ENCODE peak calls at places on chromosomes 3 and 15, in ten cellular contexts. One of them, this sample, is unnamed.

GRCh38 chr15:78811124-78811824 is at the start of gene ADAMTS7:
- DNase-seq in HL-60: no peak
- DNase-seq in activated CD8-positive, alpha-beta memory T cell treated with anti-CD3 and anti-CD28 coated beads for 24 hours: peak
- DNase-seq in iPS DF 19.7: no peak
- DNase-seq in NCI-H2171 treated with DMSO at 0.1 percent for 48 hours: peak
- DNase-seq in activated CD4-positive, alpha-beta T cell treated with anti-CD3 and anti-CD28 coated beads, Interleukin-2, amount 10 ng/mL, durations not matched to agents 7 days and 5 days: peak
- DNase-seq in LHCN-M2: peak
- DNase-seq in activated CD8-positive, alpha-beta T cell treated with anti-CD3 and anti-CD28 coated beads, Interleukin-2, amount 10 ng/mL, durations not matched to agents 7 days and 5 days: peak
- DNase-seq in stimulated activated CD4-positive, alpha-beta T cell treated with anti-CD3 and anti-CD28 coated beads, Interleukin-2, amount 100 ng/mL, for 48 hours: peak
- DNase-seq in hippocampal formation: no peak
- DNase-seq in this sample: peak

GRCh38 chr3:192422998-192423349 is 304.4 kb downstream of the FGF12 start:
- DNase-seq in HL-60: no peak
- DNase-seq in activated CD8-positive, alpha-beta memory T cell treated with anti-CD3 and anti-CD28 coated beads for 24 hours: no peak
- DNase-seq in iPS DF 19.7: no peak
- DNase-seq in NCI-H2171 treated with DMSO at 0.1 percent for 48 hours: peak
- DNase-seq in activated CD4-positive, alpha-beta T cell treated with anti-CD3 and anti-CD28 coated beads, Interleukin-2, amount 10 ng/mL, durations not matched to agents 7 days and 5 days: no peak
- DNase-seq in LHCN-M2: peak
- DNase-seq in activated CD8-positive, alpha-beta T cell treated with anti-CD3 and anti-CD28 coated beads, Interleukin-2, amount 10 ng/mL, durations not matched to agents 7 days and 5 days: no peak
- DNase-seq in stimulated activated CD4-positive, alpha-beta T cell treated with anti-CD3 and anti-CD28 coated beads, Interleukin-2, amount 100 ng/mL, for 48 hours: no peak
- DNase-seq in hippocampal formation: no peak
- DNase-seq in this sample: peak

GRCh38 chr15:64019764-64020163 is 26.5 kb downstream of the DAPK2 start:
- DNase-seq in HL-60: no peak
- DNase-seq in activated CD8-positive, alpha-beta memory T cell treated with anti-CD3 and anti-CD28 coated beads for 24 hours: no peak
- DNase-seq in iPS DF 19.7: no peak
- DNase-seq in NCI-H2171 treated with DMSO at 0.1 percent for 48 hours: no peak
- DNase-seq in activated CD4-positive, alpha-beta T cell treated with anti-CD3 and anti-CD28 coated beads, Interleukin-2, amount 10 ng/mL, durations not matched to agents 7 days and 5 days: no peak
- DNase-seq in LHCN-M2: peak
- DNase-seq in activated CD8-positive, alpha-beta T cell treated with anti-CD3 and anti-CD28 coated beads, Interleukin-2, amount 10 ng/mL, durations not matched to agents 7 days and 5 days: no peak
- DNase-seq in stimulated activated CD4-positive, alpha-beta T cell treated with anti-CD3 and anti-CD28 coated beads, Interleukin-2, amount 100 ng/mL, for 48 hours: no peak
- DNase-seq in hippocampal formation: no peak
- DNase-seq in this sample: peak

GRCh38 chr15:74399511-74400312 is 32.3 kb upstream of the CYP11A1 start:
- DNase-seq in HL-60: no peak
- DNase-seq in activated CD8-positive, alpha-beta memory T cell treated with anti-CD3 and anti-CD28 coated beads for 24 hours: peak
- DNase-seq in iPS DF 19.7: no peak
- DNase-seq in NCI-H2171 treated with DMSO at 0.1 percent for 48 hours: no peak
- DNase-seq in activated CD4-positive, alpha-beta T cell treated with anti-CD3 and anti-CD28 coated beads, Interleukin-2, amount 10 ng/mL, durations not matched to agents 7 days and 5 days: peak
- DNase-seq in LHCN-M2: peak
- DNase-seq in activated CD8-positive, alpha-beta T cell treated with anti-CD3 and anti-CD28 coated beads, Interleukin-2, amount 10 ng/mL, durations not matched to agents 7 days and 5 days: peak
- DNase-seq in stimulated activated CD4-positive, alpha-beta T cell treated with anti-CD3 and anti-CD28 coated beads, Interleukin-2, amount 100 ng/mL, for 48 hours: no peak
- DNase-seq in hippocampal formation: no peak
- DNase-seq in this sample: no peak

GRCh38 chr3:66362541-66362941 is 138.3 kb downstream of the LRIG1 start:
- DNase-seq in HL-60: no peak
- DNase-seq in activated CD8-positive, alpha-beta memory T cell treated with anti-CD3 and anti-CD28 coated beads for 24 hours: no peak
- DNase-seq in iPS DF 19.7: no peak
- DNase-seq in NCI-H2171 treated with DMSO at 0.1 percent for 48 hours: no peak
- DNase-seq in activated CD4-positive, alpha-beta T cell treated with anti-CD3 and anti-CD28 coated beads, Interleukin-2, amount 10 ng/mL, durations not matched to agents 7 days and 5 days: no peak
- DNase-seq in LHCN-M2: peak
- DNase-seq in activated CD8-positive, alpha-beta T cell treated with anti-CD3 and anti-CD28 coated beads, Interleukin-2, amount 10 ng/mL, durations not matched to agents 7 days and 5 days: no peak
- DNase-seq in stimulated activated CD4-positive, alpha-beta T cell treated with anti-CD3 and anti-CD28 coated beads, Interleukin-2, amount 100 ng/mL, for 48 hours: no peak
- DNase-seq in hippocampal formation: no peak
- DNase-seq in this sample: no peak

GRCh38 chr3:184405075-184406060 is 25.5 kb downstream of the CHRD start:
- DNase-seq in HL-60: no peak
- DNase-seq in activated CD8-positive, alpha-beta memory T cell treated with anti-CD3 and anti-CD28 coated beads for 24 hours: no peak
- DNase-seq in iPS DF 19.7: no peak
- DNase-seq in NCI-H2171 treated with DMSO at 0.1 percent for 48 hours: no peak
- DNase-seq in activated CD4-positive, alpha-beta T cell treated with anti-CD3 and anti-CD28 coated beads, Interleukin-2, amount 10 ng/mL, durations not matched to agents 7 days and 5 days: no peak
- DNase-seq in LHCN-M2: no peak
- DNase-seq in activated CD8-positive, alpha-beta T cell treated with anti-CD3 and anti-CD28 coated beads, Interleukin-2, amount 10 ng/mL, durations not matched to agents 7 days and 5 days: no peak
- DNase-seq in stimulated activated CD4-positive, alpha-beta T cell treated with anti-CD3 and anti-CD28 coated beads, Interleukin-2, amount 100 ng/mL, for 48 hours: no peak
- DNase-seq in hippocampal formation: no peak
- DNase-seq in this sample: no peak

GRCh38 chr15:40470423-40471104 is at the start of gene CHST14:
- DNase-seq in HL-60: peak
- DNase-seq in activated CD8-positive, alpha-beta memory T cell treated with anti-CD3 and anti-CD28 coated beads for 24 hours: peak
- DNase-seq in iPS DF 19.7: peak
- DNase-seq in NCI-H2171 treated with DMSO at 0.1 percent for 48 hours: peak
- DNase-seq in activated CD4-positive, alpha-beta T cell treated with anti-CD3 and anti-CD28 coated beads, Interleukin-2, amount 10 ng/mL, durations not matched to agents 7 days and 5 days: peak
- DNase-seq in LHCN-M2: peak
- DNase-seq in activated CD8-positive, alpha-beta T cell treated with anti-CD3 and anti-CD28 coated beads, Interleukin-2, amount 10 ng/mL, durations not matched to agents 7 days and 5 days: peak
- DNase-seq in stimulated activated CD4-positive, alpha-beta T cell treated with anti-CD3 and anti-CD28 coated beads, Interleukin-2, amount 100 ng/mL, for 48 hours: peak
- DNase-seq in hippocampal formation: peak
- DNase-seq in this sample: peak

GRCh38 chr3:184663756-184664155 is 48.1 kb downstream of the MAGEF1 start:
- DNase-seq in HL-60: no peak
- DNase-seq in activated CD8-positive, alpha-beta memory T cell treated with anti-CD3 and anti-CD28 coated beads for 24 hours: no peak
- DNase-seq in iPS DF 19.7: no peak
- DNase-seq in NCI-H2171 treated with DMSO at 0.1 percent for 48 hours: no peak
- DNase-seq in activated CD4-positive, alpha-beta T cell treated with anti-CD3 and anti-CD28 coated beads, Interleukin-2, amount 10 ng/mL, durations not matched to agents 7 days and 5 days: no peak
- DNase-seq in LHCN-M2: peak
- DNase-seq in activated CD8-positive, alpha-beta T cell treated with anti-CD3 and anti-CD28 coated beads, Interleukin-2, amount 10 ng/mL, durations not matched to agents 7 days and 5 days: no peak
- DNase-seq in stimulated activated CD4-positive, alpha-beta T cell treated with anti-CD3 and anti-CD28 coated beads, Interleukin-2, amount 100 ng/mL, for 48 hours: no peak
- DNase-seq in hippocampal formation: no peak
- DNase-seq in this sample: peak

GRCh38 chr3:122758877-122759670 is 34.6 kb downstream of the HSPBAP1 start:
- DNase-seq in HL-60: peak
- DNase-seq in activated CD8-positive, alpha-beta memory T cell treated with anti-CD3 and anti-CD28 coated beads for 24 hours: no peak
- DNase-seq in iPS DF 19.7: no peak
- DNase-seq in NCI-H2171 treated with DMSO at 0.1 percent for 48 hours: no peak
- DNase-seq in activated CD4-positive, alpha-beta T cell treated with anti-CD3 and anti-CD28 coated beads, Interleukin-2, amount 10 ng/mL, durations not matched to agents 7 days and 5 days: no peak
- DNase-seq in LHCN-M2: no peak
- DNase-seq in activated CD8-positive, alpha-beta T cell treated with anti-CD3 and anti-CD28 coated beads, Interleukin-2, amount 10 ng/mL, durations not matched to agents 7 days and 5 days: peak
- DNase-seq in stimulated activated CD4-positive, alpha-beta T cell treated with anti-CD3 and anti-CD28 coated beads, Interleukin-2, amount 100 ng/mL, for 48 hours: no peak
- DNase-seq in hippocampal formation: no peak
- DNase-seq in this sample: no peak

GRCh38 chr15:32657198-32657886 is 15.8 kb downstream of the SCG5 start:
- DNase-seq in HL-60: no peak
- DNase-seq in activated CD8-positive, alpha-beta memory T cell treated with anti-CD3 and anti-CD28 coated beads for 24 hours: no peak
- DNase-seq in iPS DF 19.7: no peak
- DNase-seq in NCI-H2171 treated with DMSO at 0.1 percent for 48 hours: peak
- DNase-seq in activated CD4-positive, alpha-beta T cell treated with anti-CD3 and anti-CD28 coated beads, Interleukin-2, amount 10 ng/mL, durations not matched to agents 7 days and 5 days: peak
- DNase-seq in LHCN-M2: peak
- DNase-seq in activated CD8-positive, alpha-beta T cell treated with anti-CD3 and anti-CD28 coated beads, Interleukin-2, amount 10 ng/mL, durations not matched to agents 7 days and 5 days: peak
- DNase-seq in stimulated activated CD4-positive, alpha-beta T cell treated with anti-CD3 and anti-CD28 coated beads, Interleukin-2, amount 100 ng/mL, for 48 hours: no peak
- DNase-seq in hippocampal formation: no peak
- DNase-seq in this sample: peak